ENCODE peak calls at places on chromosomes 16 and 17, in six cellular contexts. One of them, this sample, is unnamed.

GRCh38 chr17:27376637-27377547 is 79.4 kb upstream of the KSR1 start:
- DNase-seq in mesenchymal stem cell: no peak
- DNase-seq in hepatocyte: no peak
- DNase-seq in neural progenitor cell: no peak
- DNase-seq in H9: no peak
- DNase-seq in PC-3: peak; percentile 81
- DNase-seq in this sample: no peak

GRCh38 chr17:13531701-13532100 is 70.0 kb downstream of the HS3ST3A1 start:
- DNase-seq in mesenchymal stem cell: no peak
- DNase-seq in hepatocyte: no peak
- DNase-seq in neural progenitor cell: no peak
- DNase-seq in H9: no peak
- DNase-seq in PC-3: no peak
- DNase-seq in this sample: no peak

GRCh38 chr17:79887451-79887991 is 48.3 kb upstream of the CBX4 start:
- DNase-seq in mesenchymal stem cell: no peak
- DNase-seq in hepatocyte: no peak
- DNase-seq in neural progenitor cell: no peak
- DNase-seq in H9: no peak
- DNase-seq in PC-3: no peak
- DNase-seq in this sample: no peak

GRCh38 chr17:7304179-7304578 is 3.2 kb upstream of the EIF5A start:
- DNase-seq in mesenchymal stem cell: no peak
- DNase-seq in hepatocyte: no peak
- DNase-seq in neural progenitor cell: no peak
- DNase-seq in H9: no peak
- DNase-seq in PC-3: no peak
- DNase-seq in this sample: no peak

GRCh38 chr16:2511128-2511785 is 2.5 kb upstream of the ATP6V0C start:
- DNase-seq in mesenchymal stem cell: peak; percentile 78
- DNase-seq in hepatocyte: peak; percentile 74
- DNase-seq in neural progenitor cell: peak; percentile 40
- DNase-seq in H9: peak; percentile 57
- DNase-seq in PC-3: no peak
- DNase-seq in this sample: peak; percentile 99

GRCh38 chr17:72463287-72464102 is 342.7 kb downstream of the SOX9 start:
- DNase-seq in mesenchymal stem cell: no peak
- DNase-seq in hepatocyte: no peak
- DNase-seq in neural progenitor cell: no peak
- DNase-seq in H9: no peak
- DNase-seq in PC-3: no peak
- DNase-seq in this sample: no peak

GRCh38 chr16:84659656-84660300 is 11.5 kb downstream of the KLHL36 start:
- DNase-seq in mesenchymal stem cell: no peak
- DNase-seq in hepatocyte: no peak
- DNase-seq in neural progenitor cell: no peak
- DNase-seq in H9: no peak
- DNase-seq in PC-3: no peak
- DNase-seq in this sample: no peak

GRCh38 chr17:6480325-6480675 is 36.0 kb downstream of the PIMREG start:
- DNase-seq in mesenchymal stem cell: no peak
- DNase-seq in hepatocyte: no peak
- DNase-seq in neural progenitor cell: peak; percentile 37
- DNase-seq in H9: no peak
- DNase-seq in PC-3: no peak
- DNase-seq in this sample: no peak

GRCh38 chr16:11621920-11622651 is 35.4 kb upstream of the LITAF start:
- DNase-seq in mesenchymal stem cell: no peak
- DNase-seq in hepatocyte: no peak
- DNase-seq in neural progenitor cell: no peak
- DNase-seq in H9: no peak
- DNase-seq in PC-3: no peak
- DNase-seq in this sample: peak; percentile 90

GRCh38 chr17:70905796-70906195 is 736.5 kb downstream of the KCNJ2 start:
- DNase-seq in mesenchymal stem cell: peak; percentile 98
- DNase-seq in hepatocyte: peak; percentile 13
- DNase-seq in neural progenitor cell: no peak
- DNase-seq in H9: no peak
- DNase-seq in PC-3: peak; percentile 85
- DNase-seq in this sample: peak; percentile 52

GRCh38 chr17:72158895-72159885 is 38.4 kb downstream of the SOX9 start:
- DNase-seq in mesenchymal stem cell: no peak
- DNase-seq in hepatocyte: no peak
- DNase-seq in neural progenitor cell: no peak
- DNase-seq in H9: peak; percentile 20
- DNase-seq in PC-3: no peak
- DNase-seq in this sample: no peak

GRCh38 chr16:27450836-27451341 is 48.9 kb downstream of the IL21R start:
- DNase-seq in mesenchymal stem cell: peak; percentile 31
- DNase-seq in hepatocyte: no peak
- DNase-seq in neural progenitor cell: no peak
- DNase-seq in H9: no peak
- DNase-seq in PC-3: no peak
- DNase-seq in this sample: peak; percentile 68

GRCh38 chr16:67454104-67454503 is 23.2 kb downstream of the HSD11B2 start:
- DNase-seq in mesenchymal stem cell: no peak
- DNase-seq in hepatocyte: no peak
- DNase-seq in neural progenitor cell: no peak
- DNase-seq in H9: no peak
- DNase-seq in PC-3: no peak
- DNase-seq in this sample: peak; percentile 57

GRCh38 chr17:39697961-39698360 is 1.9 kb upstream of the ERBB2 start:
- DNase-seq in mesenchymal stem cell: no peak
- DNase-seq in hepatocyte: no peak
- DNase-seq in neural progenitor cell: no peak
- DNase-seq in H9: no peak
- DNase-seq in PC-3: no peak
- DNase-seq in this sample: peak; percentile 53

GRCh38 chr16:391885-392335 is 5.1 kb upstream of the NME4 start:
- DNase-seq in mesenchymal stem cell: peak; percentile 81
- DNase-seq in hepatocyte: peak; percentile 51
- DNase-seq in neural progenitor cell: peak; percentile 75
- DNase-seq in H9: peak; percentile 89
- DNase-seq in PC-3: peak; percentile 63
- DNase-seq in this sample: peak; percentile 94

GRCh38 chr17:46108550-46109110 is 84.6 kb downstream of the KANSL1 start:
- DNase-seq in mesenchymal stem cell: no peak
- DNase-seq in hepatocyte: no peak
- DNase-seq in neural progenitor cell: no peak
- DNase-seq in H9: no peak
- DNase-seq in PC-3: peak; percentile 57
- DNase-seq in this sample: no peak

GRCh38 chr16:57532251-57532625 is 4.1 kb downstream of the CCDC102A start:
- DNase-seq in mesenchymal stem cell: no peak
- DNase-seq in hepatocyte: no peak
- DNase-seq in neural progenitor cell: no peak
- DNase-seq in H9: no peak
- DNase-seq in PC-3: no peak
- DNase-seq in this sample: no peak

GRCh38 chr16:57538235-57538711 is 1.9 kb upstream of the CCDC102A start:
- DNase-seq in mesenchymal stem cell: no peak
- DNase-seq in hepatocyte: no peak
- DNase-seq in neural progenitor cell: no peak
- DNase-seq in H9: no peak
- DNase-seq in PC-3: no peak
- DNase-seq in this sample: peak; percentile 52

GRCh38 chr16:8887952-8888560 is 5.9 kb downstream of the LITAFD start:
- DNase-seq in mesenchymal stem cell: peak; percentile 72
- DNase-seq in hepatocyte: peak; percentile 45
- DNase-seq in neural progenitor cell: no peak
- DNase-seq in H9: no peak
- DNase-seq in PC-3: peak; percentile 52
- DNase-seq in this sample: peak; percentile 75

GRCh38 chr17:19762515-19762961 is 14.4 kb upstream of the ALDH3A1 start:
- DNase-seq in mesenchymal stem cell: peak; percentile 57
- DNase-seq in hepatocyte: peak; percentile 84
- DNase-seq in neural progenitor cell: peak; percentile 84
- DNase-seq in H9: peak; percentile 95
- DNase-seq in PC-3: peak; percentile 75
- DNase-seq in this sample: peak; percentile 97

GRCh38 chr16:49890876-49891275 is 35.0 kb upstream of the ZNF423 start:
- DNase-seq in mesenchymal stem cell: no peak
- DNase-seq in hepatocyte: peak; percentile 44
- DNase-seq in neural progenitor cell: peak; percentile 73
- DNase-seq in H9: peak; percentile 85
- DNase-seq in PC-3: no peak
- DNase-seq in this sample: peak; percentile 80

GRCh38 chr16:84044108-84044488 is 1.5 kb upstream of the SLC38A8 start:
- DNase-seq in mesenchymal stem cell: peak; percentile 38
- DNase-seq in hepatocyte: no peak
- DNase-seq in neural progenitor cell: peak; percentile 52
- DNase-seq in H9: peak; percentile 68
- DNase-seq in PC-3: peak; percentile 48
- DNase-seq in this sample: peak; percentile 80

GRCh38 chr17:32916134-32916533 is 11.8 kb upstream of the TMEM98 start:
- DNase-seq in mesenchymal stem cell: no peak
- DNase-seq in hepatocyte: no peak
- DNase-seq in neural progenitor cell: no peak
- DNase-seq in H9: no peak
- DNase-seq in PC-3: no peak
- DNase-seq in this sample: no peak

GRCh38 chr17:21124096-21124495 is 2.7 kb upstream of the DHRS7B start:
- DNase-seq in mesenchymal stem cell: no peak
- DNase-seq in hepatocyte: no peak
- DNase-seq in neural progenitor cell: no peak
- DNase-seq in H9: peak; percentile 48
- DNase-seq in PC-3: peak; percentile 16
- DNase-seq in this sample: no peak

DNA sequence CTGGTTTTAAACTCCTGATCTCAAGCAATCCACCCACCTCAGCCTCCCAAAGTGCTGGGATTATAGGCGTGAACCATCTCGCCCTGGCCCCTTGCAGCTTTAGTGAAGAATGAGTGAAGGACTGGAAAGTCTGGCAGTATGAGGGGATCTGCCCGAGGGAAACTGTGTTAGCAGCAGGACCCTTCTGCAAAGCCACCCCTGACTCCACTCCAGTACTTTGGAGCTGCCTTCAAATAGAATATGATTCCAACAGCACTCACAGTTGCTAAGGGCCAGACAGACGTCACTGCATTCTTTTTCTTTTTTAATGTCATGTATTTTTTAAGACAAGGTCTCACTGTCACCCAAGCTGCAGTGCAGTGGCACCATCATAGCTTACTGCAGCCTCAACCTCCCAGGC is 52.3 kb downstream of the KPNA2 start:
- DNase-seq in mesenchymal stem cell: no peak
- DNase-seq in hepatocyte: no peak
- DNase-seq in neural progenitor cell: no peak
- DNase-seq in H9: no peak
- DNase-seq in PC-3: no peak
- DNase-seq in this sample: no peak
- H2AFZ ChIP-seq in mesenchymal stem cell: no peak overlapping the region
- H2AFZ ChIP-seq in hepatocyte: no peak overlapping the region
- H2AFZ ChIP-seq in neural progenitor cell: no peak overlapping the region
- H2AFZ ChIP-seq in H9: no peak overlapping the region
- H2AFZ ChIP-seq in PC-3: no peak overlapping the region
- H2AFZ ChIP-seq in this sample: no peak overlapping the region

GRCh38 chr17:68906638-68907037 is 48.6 kb downstream of the ABCA8 start:
- DNase-seq in mesenchymal stem cell: peak; percentile 16
- DNase-seq in hepatocyte: peak; percentile 18
- DNase-seq in neural progenitor cell: peak; percentile 32
- DNase-seq in H9: no peak
- DNase-seq in PC-3: peak; percentile 66
- DNase-seq in this sample: no peak

GRCh38 chr17:68910256-68910705 is 44.9 kb downstream of the ABCA8 start:
- DNase-seq in mesenchymal stem cell: peak; percentile 29
- DNase-seq in hepatocyte: no peak
- DNase-seq in neural progenitor cell: peak; percentile 31
- DNase-seq in H9: no peak
- DNase-seq in PC-3: no peak
- DNase-seq in this sample: no peak

GRCh38 chr17:68910789-68911431 is 44.3 kb downstream of the ABCA8 start:
- DNase-seq in mesenchymal stem cell: no peak
- DNase-seq in hepatocyte: no peak
- DNase-seq in neural progenitor cell: no peak
- DNase-seq in H9: no peak
- DNase-seq in PC-3: no peak
- DNase-seq in this sample: no peak

GRCh38 chr17:68909066-68909465 is 46.1 kb downstream of the ABCA8 start:
- DNase-seq in mesenchymal stem cell: peak; percentile 98
- DNase-seq in hepatocyte: peak; percentile 83
- DNase-seq in neural progenitor cell: no peak
- DNase-seq in H9: no peak
- DNase-seq in PC-3: peak; percentile 85
- DNase-seq in this sample: peak; percentile 66

DNA sequence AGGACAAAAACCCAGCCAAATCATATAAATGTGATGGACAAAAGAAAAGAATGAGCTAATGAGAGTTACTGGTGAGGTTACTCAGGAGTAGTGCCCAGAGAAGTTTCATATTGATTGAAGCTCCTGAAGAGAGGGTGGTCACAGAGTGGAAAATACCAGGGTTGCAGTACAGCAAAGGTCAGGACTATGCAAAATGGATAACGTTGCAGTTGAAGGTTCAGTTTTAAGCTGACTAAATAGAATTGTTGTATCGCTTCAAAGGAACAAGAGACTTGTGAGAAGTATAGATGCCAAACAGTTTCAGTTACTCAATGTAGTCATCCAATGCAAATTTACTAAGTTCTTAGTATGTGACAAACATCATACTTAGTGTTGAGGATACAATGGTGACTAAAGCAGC is 47.1 kb downstream of the ABCA8 start:
- DNase-seq in mesenchymal stem cell: no peak
- DNase-seq in hepatocyte: no peak
- DNase-seq in neural progenitor cell: no peak
- DNase-seq in H9: no peak
- DNase-seq in PC-3: no peak
- DNase-seq in this sample: no peak
- H2AFZ ChIP-seq in mesenchymal stem cell: no peak overlapping the region
- H2AFZ ChIP-seq in hepatocyte: no peak overlapping the region
- H2AFZ ChIP-seq in neural progenitor cell: no peak overlapping the region
- H2AFZ ChIP-seq in H9: no peak overlapping the region
- H2AFZ ChIP-seq in PC-3: no peak overlapping the region
- H2AFZ ChIP-seq in this sample: no peak overlapping the region

GRCh38 chr17:3695129-3695722 is 729 bp downstream of the P2RX5 start:
- DNase-seq in mesenchymal stem cell: no peak
- DNase-seq in hepatocyte: no peak
- DNase-seq in neural progenitor cell: no peak
- DNase-seq in H9: no peak
- DNase-seq in PC-3: peak; percentile 9
- DNase-seq in this sample: peak; percentile 89
- H2AFZ ChIP-seq in mesenchymal stem cell: no peak overlapping the region
- H2AFZ ChIP-seq in hepatocyte: no peak overlapping the region
- H2AFZ ChIP-seq in neural progenitor cell: no peak overlapping the region
- H2AFZ ChIP-seq in H9: no peak overlapping the region
- H2AFZ ChIP-seq in PC-3: peak overlapping the region; percentile 75
- H2AFZ ChIP-seq in this sample: peak overlapping the region; percentile 80

GRCh38 chr16:54647216-54647615 is 283.4 kb upstream of the IRX5 start:
- DNase-seq in mesenchymal stem cell: no peak
- DNase-seq in hepatocyte: no peak
- DNase-seq in neural progenitor cell: no peak
- DNase-seq in H9: no peak
- DNase-seq in PC-3: no peak
- DNase-seq in this sample: no peak
- H2AFZ ChIP-seq in mesenchymal stem cell: no peak overlapping the region
- H2AFZ ChIP-seq in hepatocyte: no peak overlapping the region
- H2AFZ ChIP-seq in neural progenitor cell: no peak overlapping the region
- H2AFZ ChIP-seq in H9: no peak overlapping the region
- H2AFZ ChIP-seq in PC-3: no peak overlapping the region
- H2AFZ ChIP-seq in this sample: no peak overlapping the region

GRCh38 chr16:86985656-86986030 is 331.5 kb downstream of the C16orf95 start:
- DNase-seq in mesenchymal stem cell: no peak
- DNase-seq in hepatocyte: no peak
- DNase-seq in neural progenitor cell: no peak
- DNase-seq in H9: no peak
- DNase-seq in PC-3: no peak
- DNase-seq in this sample: peak; percentile 31
- H2AFZ ChIP-seq in mesenchymal stem cell: no peak overlapping the region
- H2AFZ ChIP-seq in hepatocyte: no peak overlapping the region
- H2AFZ ChIP-seq in neural progenitor cell: no peak overlapping the region
- H2AFZ ChIP-seq in H9: no peak overlapping the region
- H2AFZ ChIP-seq in PC-3: no peak overlapping the region
- H2AFZ ChIP-seq in this sample: no peak overlapping the region

This sample was measured in osteoblast.